ENCODE peak calls at places on chromosomes 1 and 21, in six cellular contexts. U, S, A, X, T and C are unnamed samples.

GRCh38 chr1:22225858-22226584 is 83.1 kb upstream of the WNT4 start:
- DNase-seq in U (peak), S (no peak), A (no peak), X (peak), T (no peak), C (no peak)

GRCh38 chr1:81554534-81554933 is 246.2 kb upstream of the ADGRL2 start:
- DNase-seq in U (no peak), S (no peak), A (no peak), X (no peak), T (no peak), C (no peak)

GRCh38 chr1:109530457-109531204 is 9.0 kb upstream of the GPR61 start:
- DNase-seq in U (no peak), S (peak), A (no peak), X (no peak), T (no peak), C (no peak)

GRCh38 chr21:38679531-38679930 is 126.2 kb upstream of the ETS2 start:
- DNase-seq in U (no peak), S (no peak), A (peak), X (no peak), T (peak), C (peak)

GRCh38 chr1:24567792-24568388 is 12.0 kb downstream of the NCMAP start:
- DNase-seq in U (peak), S (peak), A (no peak), X (peak), T (no peak), C (no peak)

GRCh38 chr1:160096491-160097116 is 1.8 kb downstream of the IGSF8 start:
- DNase-seq in U (no peak), S (no peak), A (no peak), X (no peak), T (peak), C (peak)

GRCh38 chr21:34313116-34313515 is 50.7 kb upstream of the KCNE2 start:
- DNase-seq in U (no peak), S (no peak), A (no peak), X (no peak), T (peak), C (peak)

GRCh38 chr1:161177112-161177935 is at the start of gene B4GALT3:
- DNase-seq in U (peak), S (peak), A (no peak), X (peak), T (peak), C (peak)

GRCh38 chr21:32826317-32827167 is 55.0 kb upstream of the PAXBP1 start:
- DNase-seq in U (peak), S (no peak), A (no peak), X (peak), T (peak), C (peak)

GRCh38 chr1:98919211-98919610 is 85.5 kb downstream of the PLPPR5 start:
- DNase-seq in U (no peak), S (no peak), A (peak), X (no peak), T (no peak), C (no peak)

GRCh38 chr1:3491291-3492246 is 37.1 kb downstream of the ARHGEF16 start:
- DNase-seq in U (peak), S (peak), A (no peak), X (peak), T (peak), C (peak)

GRCh38 chr1:94726981-94727685 is 93.0 kb upstream of the SLC44A3 start:
- DNase-seq in U (no peak), S (no peak), A (no peak), X (no peak), T (no peak), C (no peak)

GRCh38 chr21:15301736-15302135 is 236.9 kb upstream of the NRIP1 start:
- DNase-seq in U (no peak), S (no peak), A (no peak), X (no peak), T (peak), C (no peak)

GRCh38 chr1:204448321-204448964 is 36.8 kb upstream of the PPP1R15B start:
- DNase-seq in U (no peak), S (no peak), A (no peak), X (no peak), T (peak), C (no peak)

GRCh38 chr1:221683681-221684080 is 58.2 kb downstream of the DUSP10 start:
- DNase-seq in U (no peak), S (no peak), A (no peak), X (no peak), T (peak), C (no peak)

GRCh38 chr1:201213926-201214325 is 23.3 kb downstream of the IGFN1 start:
- DNase-seq in U (no peak), S (no peak), A (no peak), X (no peak), T (no peak), C (no peak)

GRCh38 chr1:26706315-26706714 is 10.5 kb downstream of the ARID1A start:
- DNase-seq in U (no peak), S (no peak), A (no peak), X (no peak), T (no peak), C (no peak)

DNA sequence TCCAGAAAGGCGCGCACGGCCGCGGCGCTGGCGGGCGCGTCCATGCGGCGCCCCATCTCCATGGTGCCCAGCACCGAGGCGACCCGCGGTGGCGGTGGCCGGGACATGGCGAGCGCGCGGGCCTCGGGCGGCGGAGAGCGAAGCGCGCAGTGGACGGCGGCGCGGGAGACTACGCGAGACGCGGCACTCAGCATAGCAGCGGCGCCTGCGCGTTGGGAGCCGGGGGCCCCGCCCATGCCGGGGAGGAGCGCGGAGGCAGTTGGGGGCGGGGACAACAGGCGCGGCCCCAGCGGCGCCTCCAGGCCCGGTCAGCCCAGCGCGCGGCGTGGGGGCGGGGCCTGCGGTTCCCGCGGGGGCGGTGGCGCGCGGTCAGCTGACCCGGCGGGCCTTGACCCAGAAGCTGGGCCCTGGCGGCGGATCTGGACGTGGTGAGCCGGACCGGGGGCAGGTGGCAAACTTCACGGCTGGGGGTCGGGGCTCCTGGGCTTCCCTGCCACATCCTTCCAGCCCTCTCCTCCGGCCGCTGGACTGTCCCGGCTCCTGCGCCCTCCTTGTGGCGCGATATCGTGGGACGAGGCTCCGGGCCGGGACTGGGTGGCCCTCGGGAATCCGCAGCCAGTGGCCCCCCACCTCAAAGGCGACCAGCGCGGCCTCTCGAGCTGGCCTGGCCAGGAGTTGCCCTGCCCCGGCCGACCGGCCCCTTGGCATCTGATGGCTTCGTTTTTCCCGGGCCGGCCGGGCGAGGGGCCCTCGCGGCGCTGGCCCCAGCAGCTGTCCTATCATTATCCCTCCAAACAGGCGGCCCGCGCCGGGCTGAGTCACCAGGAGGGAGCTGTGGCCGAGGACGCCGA is at the start of the genes AKR7A2 and SLC66A1:
- DNase-seq in U (peak), S (peak), A (peak), X (peak), T (peak), C (peak)
- TF ChIP-seq CTCF in U (no peak), S (no peak), A (no peak), X (no peak), T (no peak), C (no peak)

GRCh38 chr1:77473690-77474089 is 191.9 kb downstream of the AK5 start:
- DNase-seq in U (no peak), S (no peak), A (peak), X (no peak), T (peak), C (peak)
- TF ChIP-seq CTCF in U (no peak), S (no peak), A (no peak), X (no peak), T (no peak), C (no peak)

GRCh38 chr1:52367272-52367671 is 1.3 kb upstream of the CC2D1B start:
- DNase-seq in U (no peak), S (no peak), A (no peak), X (no peak), T (no peak), C (no peak)

GRCh38 chr1:52365091-52365745 is 787 bp downstream of the CC2D1B start:
- DNase-seq in U (peak), S (peak), A (peak), X (peak), T (peak), C (peak)

GRCh38 chr1:52366517-52366827 is 467 bp upstream of the CC2D1B start:
- DNase-seq in U (no peak), S (no peak), A (no peak), X (no peak), T (no peak), C (no peak)

GRCh38 chr1:52365746-52366516 is at the start of gene CC2D1B:
- DNase-seq in U (peak), S (peak), A (peak), X (peak), T (peak), C (peak)

GRCh38 chr1:52364235-52364839 is 1.7 kb downstream of the CC2D1B start:
- DNase-seq in U (no peak), S (no peak), A (no peak), X (peak), T (no peak), C (no peak)
- TF ChIP-seq CTCF in U (no peak), S (no peak), A (no peak), X (peak), T (no peak), C (no peak)

GRCh38 chr1:76961181-76961580 is 93.9 kb downstream of the ST6GALNAC5 start:
- DNase-seq in U (no peak), S (no peak), A (no peak), X (no peak), T (peak), C (peak)

GRCh38 chr1:76959581-76959980 is 92.3 kb downstream of the ST6GALNAC5 start:
- DNase-seq in U (no peak), S (no peak), A (no peak), X (no peak), T (peak), C (no peak)

GRCh38 chr1:76955652-76956051 is 88.4 kb downstream of the ST6GALNAC5 start:
- DNase-seq in U (no peak), S (no peak), A (no peak), X (no peak), T (peak), C (no peak)

GRCh38 chr1:76957961-76958360 is 90.7 kb downstream of the ST6GALNAC5 start:
- DNase-seq in U (no peak), S (no peak), A (no peak), X (no peak), T (no peak), C (no peak)

GRCh38 chr1:76958808-76959207 is 91.5 kb downstream of the ST6GALNAC5 start:
- DNase-seq in U (no peak), S (no peak), A (no peak), X (no peak), T (no peak), C (no peak)
- TF ChIP-seq CTCF in U (no peak), S (no peak), A (no peak), X (no peak), T (no peak), C (no peak)

DNA sequence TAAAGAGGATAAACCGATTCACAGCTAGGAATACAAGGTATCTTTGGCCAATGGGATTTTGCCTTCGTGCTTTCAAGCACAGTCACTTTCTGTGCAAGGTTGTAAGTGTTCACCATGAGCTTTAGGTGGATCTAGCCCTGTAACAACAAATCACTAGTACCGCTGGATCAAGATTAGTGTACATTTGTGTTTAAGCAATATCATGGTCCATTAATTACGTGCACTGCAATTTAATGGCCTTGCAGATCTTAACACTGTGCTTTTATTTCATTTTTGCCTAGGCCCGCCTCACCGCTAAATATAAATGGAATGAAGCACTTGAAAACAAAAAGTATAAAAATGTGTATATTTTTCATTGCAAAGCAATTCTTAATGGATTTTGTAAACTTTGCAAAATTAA is 461.1 kb downstream of the DSCAM start:
- DNase-seq in U (no peak), S (no peak), A (no peak), X (no peak), T (no peak), C (no peak)
- TF ChIP-seq CTCF in U (no peak), S (no peak), A (no peak), X (no peak), T (no peak), C (no peak)

DNA sequence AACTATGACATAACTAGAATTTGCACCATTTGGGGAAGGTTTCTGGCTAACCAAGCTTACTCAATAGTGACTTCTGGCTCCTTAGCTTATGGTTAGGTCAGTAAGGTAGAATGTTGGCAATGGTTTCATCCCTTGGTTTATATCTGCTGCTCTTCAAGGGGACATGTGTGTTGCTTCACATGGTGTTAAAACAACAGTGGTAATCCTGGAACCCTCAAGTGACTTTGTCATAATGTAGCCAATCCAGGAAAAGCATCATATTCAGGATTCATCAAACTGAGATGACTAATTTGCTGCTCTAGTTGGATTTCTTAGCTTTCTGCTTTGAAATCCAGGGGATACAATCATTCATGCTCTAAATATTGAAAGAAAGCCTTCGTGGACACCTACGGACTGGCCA is 108.6 kb downstream of the RGL1 start:
- DNase-seq in U (no peak), S (no peak), A (no peak), X (no peak), T (peak), C (peak)
- TF ChIP-seq CTCF in U (no peak), S (no peak), A (no peak), X (no peak), T (no peak), C (no peak)

GRCh38 chr1:44031051-44031899 is at the start of gene SLC6A9:
- DNase-seq in U (peak), S (peak), A (no peak), X (peak), T (peak), C (peak)

GRCh38 chr1:44030606-44031050 is 634 bp downstream of the SLC6A9 start:
- DNase-seq in U (peak), S (peak), A (no peak), X (peak), T (peak), C (no peak)

GRCh38 chr1:44027320-44027719 is 3.9 kb downstream of the SLC6A9 start:
- DNase-seq in U (no peak), S (no peak), A (no peak), X (no peak), T (no peak), C (no peak)

GRCh38 chr1:44029911-44030605 is 1.2 kb downstream of the SLC6A9 start:
- DNase-seq in U (peak), S (peak), A (no peak), X (peak), T (peak), C (peak)

GRCh38 chr1:44029260-44029910 is 1.9 kb downstream of the SLC6A9 start:
- DNase-seq in U (no peak), S (no peak), A (no peak), X (peak), T (no peak), C (no peak)
- TF ChIP-seq CTCF in U (no peak), S (no peak), A (peak), X (no peak), T (no peak), C (no peak)

GRCh38 chr1:103859721-103860120 is 110.0 kb downstream of the AMY1C start:
- DNase-seq in U (no peak), S (no peak), A (no peak), X (no peak), T (no peak), C (no peak)

GRCh38 chr1:103854279-103854678 is 104.6 kb downstream of the AMY1C start:
- DNase-seq in U (no peak), S (no peak), A (no peak), X (no peak), T (no peak), C (no peak)
- TF ChIP-seq CTCF in U (no peak), S (no peak), A (no peak), X (no peak), T (no peak), C (no peak)